ENCODE peak calls at places on chromosomes 3 and 15, in five cellular contexts. F is psoas muscle, M is T-helper 2 cell, V is non-pigmented ciliary epithelial cell, B is neural progenitor cell. R is an unnamed sample.

GRCh38 chr3:65664436-65664835 is 374.3 kb downstream of the MAGI1 start:
- DNase-seq in F (no peak), V (no peak), M (no peak), B (no peak), R (no peak)

GRCh38 chr3:117063910-117064309 is 354.3 kb downstream of the TUSC7 start:
- DNase-seq in B (no peak), M (no peak), F (no peak), V (no peak), R (no peak)

GRCh38 chr15:41332788-41333527 is at the start of gene NUSAP1:
- DNase-seq in V (no peak), M (no peak), F (no peak), B (no peak), R (no peak)

GRCh38 chr3:160384639-160385312 is 14.2 kb downstream of the IFT80 start:
- DNase-seq in F (no peak), V (no peak), M (no peak), B (peak; percentile 7), R (no peak)

GRCh38 chr3:88150771-88151170 is 1.0 kb downstream of the C3orf38 start:
- DNase-seq in V (no peak), F (no peak), M (no peak), B (no peak), R (no peak)

GRCh38 chr3:129207347-129207947 is 23.8 kb upstream of the CNBP start:
- DNase-seq in B (no peak), V (no peak), F (no peak), M (no peak), R (no peak)

GRCh38 chr3:14823910-14824629 is 5.3 kb downstream of the FGD5 start:
- DNase-seq in V (no peak), F (no peak), B (no peak), M (no peak), R (no peak)

GRCh38 chr15:27826902-27827321 is 272.2 kb downstream of the OCA2 start:
- DNase-seq in B (no peak), V (peak; percentile 26), M (no peak), F (no peak), R (no peak)

GRCh38 chr3:186362988-186363387 is 954 bp upstream of the DGKG start:
- DNase-seq in B (no peak), M (no peak), F (no peak), V (no peak), R (no peak)

GRCh38 chr3:98561727-98562521 is 30.1 kb downstream of the GPR15 start:
- DNase-seq in M (no peak), B (no peak), F (no peak), V (no peak), R (no peak)

GRCh38 chr3:188309437-188310269 is 155.7 kb downstream of the LPP start:
- DNase-seq in M (no peak), F (no peak), B (no peak), V (no peak), R (no peak)

GRCh38 chr3:177464392-177465225 is 267.3 kb upstream of the TBL1XR1 start:
- DNase-seq in M (no peak), F (no peak), B (no peak), V (no peak), R (no peak)

GRCh38 chr3:67518196-67518595 is 136.2 kb downstream of the SUCLG2 start:
- DNase-seq in F (no peak), M (no peak), B (no peak), V (no peak), R (no peak)

GRCh38 chr3:4839278-4839677 is 140.0 kb upstream of the BHLHE40 start:
- DNase-seq in V (no peak), M (no peak), F (no peak), B (no peak), R (no peak)

R was measured in left ventricle myocardium inferior.